ENCODE peak calls at places on chromosomes 4 and X, in six cellular contexts. S, C, R, X, N and L are unnamed samples.

GRCh38 chr4:48173055-48173991 is 39.3 kb upstream of the TXK start:
- DNase-seq in R (no peak), N (no peak), C (no peak), X (no peak), S (peak; percentile 90), L (no peak)

GRCh38 chr4:13399257-13399656 is 84.9 kb downstream of the RAB28 start:
- DNase-seq in C (no peak), X (no peak), R (no peak), N (no peak), S (peak; percentile 13), L (no peak)

GRCh38 chr4:128468485-128468989 is 180.9 kb upstream of the PGRMC2 start:
- DNase-seq in R (no peak), X (peak; percentile 48), S (peak; percentile 96), C (peak; percentile 87), N (no peak), L (peak; percentile 45)

GRCh38 chr4:56181140-56181950 is 205.9 kb downstream of the AASDH start:
- DNase-seq in N (no peak), X (no peak), R (no peak), S (no peak), C (no peak), L (no peak)

GRCh38 chr4:80035336-80035735 is 37.7 kb downstream of the ANTXR2 start:
- DNase-seq in X (no peak), R (no peak), S (no peak), C (peak; percentile 77), N (no peak), L (peak; percentile 67)

GRCh38 chr4:145936142-145937020 is 2.2 kb downstream of the ZNF827 start:
- DNase-seq in N (peak; percentile 74), X (peak; percentile 69), R (peak; percentile 68), S (peak; percentile 77), C (peak; percentile 60), L (peak; percentile 40)

GRCh38 chr4:139229534-139230039 is 50.4 kb downstream of the MGARP start:
- DNase-seq in S (peak; percentile 70), C (peak; percentile 71), N (no peak), R (peak; percentile 29), X (no peak), L (peak; percentile 16)

GRCh38 chrX:15366507-15367352 is 17.5 kb downstream of the VEGFD start:
- DNase-seq in S (no peak), R (no peak), N (no peak), X (no peak), C (no peak), L (no peak)

GRCh38 chr4:7402526-7402925 is 32.2 kb downstream of the PSAPL1 start:
- DNase-seq in R (no peak), C (no peak), S (no peak), N (no peak), X (no peak), L (peak; percentile 35)

GRCh38 chr4:7630559-7631287 is 196.0 kb upstream of the PSAPL1 start:
- DNase-seq in X (peak; percentile 86), S (peak; percentile 89), R (no peak), C (peak; percentile 77), N (no peak), L (peak; percentile 76)

GRCh38 chr4:31984872-31985271 is 1264.7 kb downstream of the PCDH7 start:
- DNase-seq in S (no peak), X (no peak), N (no peak), R (no peak), C (no peak), L (no peak)

GRCh38 chrX:94743478-94743877 is 1069.5 kb downstream of the FAM133A start:
- DNase-seq in R (peak; percentile 33), S (no peak), N (no peak), C (no peak), X (no peak), L (no peak)

GRCh38 chr4:100742045-100742444 is 224.2 kb upstream of the EMCN start:
- DNase-seq in N (peak; percentile 4), S (peak; percentile 48), C (peak; percentile 83), X (no peak), R (no peak), L (no peak)

GRCh38 chr4:139672215-139672614 is 6.6 kb downstream of the MGST2 start:
- DNase-seq in C (no peak), R (no peak), S (peak; percentile 37), X (no peak), N (no peak), L (no peak)

GRCh38 chr4:2800691-2801596 is 8.1 kb downstream of the SH3BP2 start:
- DNase-seq in X (peak; percentile 94), R (no peak), S (peak; percentile 77), C (no peak), N (no peak), L (peak; percentile 64)

GRCh38 chrX:103797691-103798090 is 21.1 kb downstream of the PLP1 start:
- DNase-seq in N (no peak), R (no peak), C (no peak), S (no peak), X (no peak), L (no peak)

GRCh38 chrX:39242187-39242586 is 440.9 kb downstream of the MID1IP1 start:
- DNase-seq in S (peak; percentile 4), R (no peak), X (no peak), C (peak; percentile 51), N (peak; percentile 21), L (peak; percentile 33)

GRCh38 chrX:65667503-65668355 is at the start of gene MSN:
- DNase-seq in R (peak; percentile 71), X (peak; percentile 89), N (no peak), S (peak; percentile 77), C (peak; percentile 62), L (peak; percentile 60)

GRCh38 chrX:88746925-88747324 is at the start of gene CPXCR1:
- DNase-seq in S (no peak), X (no peak), C (no peak), R (no peak), N (no peak), L (no peak)

GRCh38 chr4:5307928-5308327 is 256.6 kb downstream of the STK32B start:
- DNase-seq in C (no peak), R (no peak), S (no peak), N (no peak), X (no peak), L (no peak)

GRCh38 chrX:34813618-34814017 is 129.0 kb upstream of the FAM47B start:
- DNase-seq in R (no peak), S (peak; percentile 61), N (no peak), X (no peak), C (no peak), L (no peak)

GRCh38 chrX:24643116-24643515 is 4.0 kb downstream of the PCYT1B start:
- DNase-seq in S (no peak), X (no peak), N (no peak), C (no peak), R (no peak), L (no peak)

GRCh38 chr4:82833696-82834313 is 35.2 kb upstream of the SCD5 start:
- DNase-seq in X (no peak), R (no peak), C (peak; percentile 24), S (peak; percentile 87), N (no peak), L (no peak)

GRCh38 chr4:41452484-41453225 is 85.3 kb upstream of the LIMCH1 start:
- DNase-seq in N (peak; percentile 17), X (no peak), C (no peak), S (no peak), R (no peak), L (no peak)

GRCh38 chrX:132940727-132941162 is 17.7 kb downstream of the HS6ST2 start:
- DNase-seq in S (no peak), N (no peak), X (no peak), C (no peak), R (no peak), L (no peak)

GRCh38 chr4:38967260-38968095 is 64.7 kb downstream of the TMEM156 start:
- DNase-seq in S (peak; percentile 98), X (no peak), N (no peak), C (peak; percentile 58), R (no peak), L (peak; percentile 38)

GRCh38 chrX:49172280-49172780 is 632 bp downstream of the PLP2 start:
- DNase-seq in S (peak; percentile 63), C (peak; percentile 31), R (peak; percentile 53), N (peak; percentile 62), X (peak; percentile 85), L (peak; percentile 58)

GRCh38 chr4:161061046-161061445 is 1102.8 kb downstream of the FSTL5 start:
- DNase-seq in C (no peak), N (no peak), X (no peak), S (no peak), R (no peak), L (no peak)

GRCh38 chrX:100731441-100732281 is at the start of gene SYTL4:
- DNase-seq in C (peak; percentile 18), N (peak; percentile 15), S (peak; percentile 11), X (peak; percentile 45), R (no peak), L (no peak)

GRCh38 chr4:156906325-156906724 is 65.3 kb downstream of the PDGFC start:
- DNase-seq in R (no peak), C (no peak), N (no peak), S (peak; percentile 19), X (no peak), L (no peak)

GRCh38 chrX:45068555-45068954 is 132.1 kb downstream of the DIPK2B start:
- DNase-seq in C (peak; percentile 41), S (no peak), R (peak; percentile 36), X (no peak), N (no peak), L (no peak)

GRCh38 chr4:76801621-76802545 is 96.1 kb downstream of the SOWAHB start:
- DNase-seq in R (no peak), S (peak; percentile 34), N (no peak), X (peak; percentile 57), C (no peak), L (no peak)

GRCh38 chr4:67327245-67327860 is 217.9 kb downstream of the CENPC start:
- DNase-seq in N (peak; percentile 57), S (peak; percentile 63), C (peak; percentile 70), R (no peak), X (no peak), L (peak; percentile 56)